ENCODE peak calls at places on chromosomes 16 and 17, in ten cellular contexts. K is MM.1S, X is A549, V is colonic mucosa, S is thoracic aorta, A is kidney, P is fibroblast of pulmonary artery, D is cardiac muscle cell, L is astrocyte of the cerebellum, F is lower leg skin. Q is an unnamed sample.

GRCh38 chr16:12311887-12312286 is 335.4 kb downstream of the SNX29 start:
- DNase-seq in K (no peak), P (no peak), L (no peak), A (no peak), D (no peak), S (no peak), V (no peak), F (no peak), X (no peak), Q (no peak)

GRCh38 chr16:57592591-57593003 is 35.8 kb upstream of the ADGRG1 start:
- DNase-seq in L (no peak), P (no peak), F (peak), V (no peak), K (peak), D (no peak), A (peak), S (no peak), X (no peak), Q (no peak)

GRCh38 chr16:13936596-13937081 is 16.7 kb downstream of the ERCC4 start:
- DNase-seq in P (peak), A (no peak), L (no peak), V (no peak), S (no peak), K (no peak), D (peak), X (peak), F (no peak), Q (peak)

GRCh38 chr16:57668259-57668563 is at the start of gene ADGRG3:
- DNase-seq in V (no peak), A (peak), D (no peak), S (no peak), L (no peak), P (no peak), F (no peak), K (no peak), X (no peak), Q (no peak)

GRCh38 chr17:17966399-17966798 is 5.8 kb downstream of the TOM1L2 start:
- DNase-seq in D (no peak), F (no peak), K (peak), S (no peak), L (no peak), X (no peak), A (no peak), V (no peak), P (no peak), Q (no peak)

GRCh38 chr16:30997000-30997886 is 12.2 kb downstream of the HSD3B7 start:
- DNase-seq in D (peak), P (peak), A (peak), S (peak), V (peak), L (no peak), F (peak), X (peak), K (peak), Q (peak)

GRCh38 chr17:82881292-82881823 is 41.5 kb upstream of the ZNF750 start:
- DNase-seq in K (no peak), F (no peak), X (no peak), L (no peak), D (no peak), S (no peak), V (no peak), A (peak), P (no peak), Q (no peak)

GRCh38 chr17:78883090-78883532 is 19.9 kb downstream of the CEP295NL start:
- DNase-seq in X (peak), F (peak), A (peak), S (peak), L (no peak), D (peak), P (peak), K (no peak), V (peak), Q (peak)

GRCh38 chr16:58638148-58639036 is 8.8 kb upstream of the CNOT1 start:
- DNase-seq in L (peak), X (peak), A (peak), F (peak), V (no peak), K (no peak), D (peak), S (no peak), P (peak), Q (peak)

GRCh38 chr17:8459109-8459508 is 23.4 kb downstream of the NDEL1 start:
- DNase-seq in F (no peak), V (no peak), K (no peak), L (no peak), X (no peak), P (no peak), A (no peak), D (no peak), S (no peak), Q (no peak)

GRCh38 chr17:31067699-31068184 is 27.0 kb upstream of the NF1 start:
- DNase-seq in F (no peak), A (no peak), D (peak), S (no peak), L (peak), P (peak), K (no peak), X (peak), V (no peak), Q (peak)

GRCh38 chr17:47229535-47230443 is 20.6 kb downstream of the MYL4 start:
- DNase-seq in D (peak), V (peak), L (peak), A (peak), K (peak), F (peak), P (peak), X (peak), S (peak), Q (peak)
- H3K4me3 ChIP-seq in D (no peak), V (no peak), L (peak), A (peak), K (peak), F (no peak), P (peak), X (peak), S (peak), Q (peak)

DNA sequence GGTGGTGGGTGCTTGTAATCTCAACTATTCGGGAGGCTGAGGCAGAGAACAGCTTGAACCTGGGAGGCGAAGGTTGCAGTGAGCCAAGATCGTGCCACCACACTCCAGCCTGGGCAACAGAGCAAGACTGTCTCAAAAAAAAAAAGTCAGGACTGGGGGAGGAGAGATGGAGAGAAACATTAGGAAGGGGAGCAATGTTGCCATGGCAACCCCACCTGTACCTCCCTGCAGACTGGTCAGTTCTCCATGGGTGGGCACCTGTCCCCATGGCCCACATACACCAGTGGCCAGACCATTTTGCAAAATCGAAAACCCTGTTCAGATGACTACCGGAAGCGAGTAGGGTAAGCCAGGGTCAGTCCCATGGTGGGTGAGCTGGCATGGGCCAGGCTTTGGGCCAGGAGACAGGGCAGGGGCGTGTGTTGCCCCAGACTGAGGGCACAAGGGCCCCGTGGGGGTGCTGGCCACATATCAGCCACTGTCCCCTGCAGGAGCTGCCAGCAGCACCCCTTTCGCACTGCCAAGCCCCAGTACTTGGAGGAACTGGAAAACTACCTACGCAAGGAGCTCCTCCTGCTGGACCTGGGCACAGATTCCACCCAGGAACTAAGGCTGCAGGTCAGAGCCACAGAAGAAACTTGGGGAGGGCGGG is 14.0 kb downstream of the TSNAXIP1 start:
- DNase-seq in X (no peak), K (no peak), V (no peak), P (no peak), A (no peak), F (no peak), S (no peak), L (no peak), D (no peak), Q (no peak)
- TF ChIP-seq CTCF in X (no peak), K (no peak), V (no peak), P (no peak), A (no peak), F (no peak), S (no peak), L (no peak), D (no peak), Q (no peak)

DNA sequence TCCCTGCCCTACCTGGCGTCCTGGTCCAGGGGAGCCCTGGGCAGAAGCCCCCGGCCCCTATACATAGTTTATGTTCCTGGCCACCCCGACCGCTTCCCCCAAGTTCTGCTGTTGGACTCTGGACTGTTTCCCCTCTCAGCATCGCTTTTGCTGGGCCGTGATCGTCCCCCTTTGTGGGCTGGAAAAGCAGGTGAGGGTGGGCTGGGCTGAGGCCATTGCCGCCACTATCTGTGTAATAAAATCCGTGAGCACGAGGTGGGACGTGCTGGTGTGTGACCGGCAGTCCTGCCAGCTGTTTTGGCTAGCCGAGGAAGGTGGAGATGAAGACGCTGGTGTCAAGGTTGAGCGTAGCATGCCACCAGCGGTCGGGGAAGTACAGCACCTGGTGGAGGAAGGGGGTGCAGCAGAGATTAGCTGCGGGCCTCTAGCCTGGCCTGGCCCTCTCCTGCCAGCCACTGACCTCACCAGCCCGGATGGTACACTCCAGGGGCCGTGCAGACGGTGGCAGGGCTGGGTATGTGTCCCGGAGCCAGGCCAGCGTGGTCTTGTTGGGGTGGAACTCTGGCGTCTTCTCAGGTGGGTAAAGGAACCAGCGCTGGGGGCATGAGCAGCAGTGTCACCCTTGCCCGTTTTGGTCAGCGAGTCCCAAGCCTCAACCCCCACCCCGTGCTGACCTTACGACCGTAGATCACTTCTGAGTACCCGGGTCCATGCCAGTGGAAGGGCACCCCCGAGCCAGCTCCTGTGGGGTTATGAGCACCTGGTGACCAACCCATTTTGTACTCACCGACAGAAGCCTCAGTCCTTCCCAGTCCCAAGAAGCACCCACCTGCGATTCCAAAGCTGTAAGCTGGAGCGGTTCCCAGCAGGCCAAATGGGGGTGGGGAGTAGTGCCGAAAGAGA is 1.4 kb downstream of the JMJD8 start:
- DNase-seq in L (no peak), V (no peak), K (no peak), S (no peak), F (no peak), D (no peak), X (no peak), P (no peak), A (no peak), Q (no peak)
- H3K4me3 ChIP-seq in L (peak), V (no peak), K (peak), S (peak), F (no peak), D (no peak), X (peak), P (peak), A (no peak), Q (peak)

GRCh38 chr17:37358830-37359681 is 16.7 kb upstream of the C17orf78 start:
- DNase-seq in D (peak), V (peak), K (peak), P (peak), A (peak), S (peak), L (peak), F (peak), X (peak), Q (peak)
- TF ChIP-seq CTCF in D (no peak), V (peak), K (peak), P (no peak), A (no peak), S (no peak), L (no peak), F (no peak), X (peak), Q (no peak)

DNA sequence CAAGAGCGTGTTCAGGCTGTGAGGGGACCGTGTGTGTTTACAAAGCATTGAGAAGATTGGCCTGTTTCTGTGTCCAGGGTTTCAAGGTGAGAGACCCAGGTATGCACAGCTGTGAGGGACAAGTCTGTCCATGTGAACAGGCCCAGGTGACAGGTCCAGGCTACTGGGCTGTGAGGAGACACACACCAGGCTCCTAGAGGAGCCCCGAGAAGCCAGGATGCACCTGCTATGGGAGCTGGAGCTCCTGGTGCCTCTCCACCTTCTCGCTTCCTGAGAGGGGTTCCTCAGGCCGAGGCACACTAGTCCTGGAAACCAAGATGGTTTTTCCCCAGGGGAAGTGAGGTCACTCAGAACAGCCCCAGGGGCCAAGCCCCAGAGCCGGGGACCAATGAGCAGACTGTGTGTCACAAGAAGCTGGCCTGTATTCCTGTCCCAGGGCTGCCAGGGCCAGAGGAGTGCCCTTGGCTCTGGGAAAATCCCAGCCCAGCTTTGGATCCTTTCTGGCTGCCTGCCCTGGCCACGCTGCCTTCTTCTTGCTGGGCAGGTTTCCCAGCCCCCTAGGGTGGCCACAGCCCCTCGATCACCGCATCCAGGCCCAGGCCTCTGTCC is 153.4 kb upstream of the PLCG2 start:
- DNase-seq in V (peak), L (no peak), K (no peak), X (no peak), D (no peak), S (no peak), A (peak), P (peak), F (no peak), Q (peak)
- H3K4me3 ChIP-seq in V (no peak), L (no peak), K (no peak), X (no peak), D (no peak), S (no peak), A (no peak), P (no peak), F (no peak), Q (no peak)

GRCh38 chr17:77459018-77459755 is 318.4 kb downstream of the SEC14L1 start:
- DNase-seq in A (no peak), D (no peak), X (no peak), S (no peak), K (no peak), L (no peak), F (no peak), P (no peak), V (no peak), Q (no peak)

GRCh38 chr17:77456271-77456950 is 315.6 kb downstream of the SEC14L1 start:
- DNase-seq in L (no peak), F (no peak), V (no peak), A (no peak), X (no peak), D (no peak), K (no peak), S (no peak), P (no peak), Q (no peak)

GRCh38 chr17:77457572-77458201 is 316.9 kb downstream of the SEC14L1 start:
- DNase-seq in X (no peak), S (no peak), F (no peak), P (no peak), L (no peak), A (no peak), V (no peak), K (no peak), D (no peak), Q (no peak)

GRCh38 chr17:77456951-77457548 is 316.3 kb downstream of the SEC14L1 start:
- DNase-seq in F (no peak), D (no peak), P (no peak), S (no peak), X (no peak), L (no peak), A (no peak), K (no peak), V (no peak), Q (no peak)

DNA sequence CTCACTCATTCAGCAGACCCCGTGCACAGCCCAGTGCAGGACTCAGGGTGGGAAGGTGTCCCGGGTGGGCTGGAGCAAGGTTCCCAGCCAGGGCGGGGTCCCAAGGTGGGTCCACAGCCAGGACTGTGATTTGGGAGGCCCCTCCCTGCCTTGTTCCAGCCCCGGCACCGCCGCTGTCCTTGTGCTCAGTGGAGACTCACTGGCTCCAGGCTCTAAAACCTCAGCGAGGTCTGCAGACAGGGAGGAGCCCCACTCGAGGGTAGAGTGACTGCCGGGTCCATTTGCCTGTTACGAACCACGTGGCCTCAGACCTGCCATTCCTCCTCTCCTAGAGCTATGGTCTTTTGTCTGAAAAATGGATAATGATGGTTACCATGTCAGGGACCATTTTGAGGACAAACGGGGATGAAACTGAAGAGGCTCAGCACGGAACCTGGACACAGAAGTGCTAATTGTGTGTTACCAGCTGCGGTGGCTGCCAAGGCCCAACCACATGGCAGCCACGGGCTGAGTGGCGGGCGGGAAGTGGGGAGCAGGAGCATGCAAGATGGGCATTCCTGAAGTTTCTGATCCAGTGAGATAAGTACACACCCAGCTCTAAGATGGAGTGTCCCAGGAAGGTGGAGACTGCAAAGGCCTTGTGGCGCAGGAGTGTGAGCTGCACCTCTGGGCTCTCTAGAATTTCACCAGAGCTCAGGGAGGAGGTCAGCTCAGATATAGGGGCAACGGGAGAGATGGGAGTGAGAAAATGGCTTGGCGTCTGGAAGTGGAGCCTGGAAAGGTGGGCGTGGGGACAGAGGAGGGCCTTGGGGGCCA is 317.6 kb downstream of the SEC14L1 start:
- DNase-seq in X (no peak), K (no peak), V (no peak), D (no peak), P (no peak), A (no peak), F (no peak), L (no peak), S (no peak), Q (no peak)
- TF ChIP-seq CTCF in X (no peak), K (no peak), V (no peak), D (no peak), P (no peak), A (no peak), F (no peak), L (no peak), S (no peak), Q (no peak)

Q was measured in AG10803.